ENCODE peak calls at places on chromosomes 6 and 20, in four cellular contexts. M is fibroblast of mammary gland, V is lower leg skin, Z is breast epithelium. Q is an unnamed sample.

GRCh38 chr6:104597541-104598050 is 262.1 kb downstream of the HACE1 start:
- DNase-seq in M (peak; percentile 67), V (no peak), Z (no peak), Q (no peak)

GRCh38 chr20:25055711-25056492 is 2.0 kb downstream of the ACSS1 start:
- DNase-seq in M (peak; percentile 33), V (no peak), Z (peak; percentile 17), Q (no peak)

GRCh38 chr6:11648889-11649288 is 111.3 kb downstream of the TMEM170B start:
- DNase-seq in M (no peak), V (no peak), Z (no peak), Q (no peak)

GRCh38 chr6:81054011-81054410 is 698.5 kb downstream of the TENT5A start:
- DNase-seq in M (no peak), V (no peak), Z (no peak), Q (no peak)

GRCh38 chr20:46027245-46027853 is 1.7 kb upstream of the SLC12A5 start:
- DNase-seq in M (peak; percentile 63), V (no peak), Z (no peak), Q (no peak)

GRCh38 chr20:51275816-51276215 is 252.9 kb upstream of the KCNG1 start:
- DNase-seq in M (peak; percentile 82), V (no peak), Z (no peak), Q (no peak)

GRCh38 chr6:142897659-142898058 is 47.3 kb downstream of the HIVEP2 start:
- DNase-seq in M (no peak), V (no peak), Z (no peak), Q (no peak)

GRCh38 chr20:63945921-63946920 is 10.0 kb downstream of the UCKL1 start:
- DNase-seq in M (no peak), V (no peak), Z (no peak), Q (peak; percentile 8)

GRCh38 chr6:52127957-52128356 is 40.5 kb upstream of the PKHD1 start:
- DNase-seq in M (no peak), V (no peak), Z (no peak), Q (no peak)

GRCh38 chr6:227074-227782 is 65.1 kb upstream of the DUSP22 start:
- DNase-seq in M (peak; percentile 83), V (no peak), Z (no peak), Q (no peak)

GRCh38 chr6:84867521-84867920 is 103.1 kb upstream of the TBX18 start:
- DNase-seq in M (peak; percentile 90), V (no peak), Z (no peak), Q (no peak)

GRCh38 chr20:60424267-60424904 is 466.2 kb downstream of the CDH26 start:
- DNase-seq in M (peak; percentile 6), V (no peak), Z (no peak), Q (no peak)

GRCh38 chr6:154509421-154510143 is 903 bp downstream of the CNKSR3 start:
- DNase-seq in M (peak; percentile 30), V (peak; percentile 87), Z (peak; percentile 52), Q (no peak)

GRCh38 chr6:167047554-167047953 is 48.4 kb downstream of the CEP43 start:
- DNase-seq in M (no peak), V (no peak), Z (no peak), Q (peak; percentile 34)

GRCh38 chr6:33632603-33633039 is 11.5 kb downstream of the ITPR3 start:
- DNase-seq in M (peak; percentile 45), V (no peak), Z (no peak), Q (peak; percentile 52)

GRCh38 chr20:43985608-43986316 is 71.1 kb downstream of the TOX2 start:
- DNase-seq in M (no peak), V (no peak), Z (no peak), Q (no peak)

GRCh38 chr6:346389-347030 is 45.0 kb upstream of the IRF4 start:
- DNase-seq in M (peak; percentile 70), V (no peak), Z (no peak), Q (no peak)

GRCh38 chr20:3276400-3277015 is 37.5 kb upstream of the SLC4A11 start:
- DNase-seq in M (peak; percentile 39), V (no peak), Z (no peak), Q (no peak)

GRCh38 chr6:35804996-35805736 is at the start of gene LHFPL5:
- DNase-seq in M (no peak), V (no peak), Z (no peak), Q (peak; percentile 18)

GRCh38 chr6:147508073-147508870 is at the start of gene SAMD5:
- DNase-seq in M (peak; percentile 43), V (peak; percentile 85), Z (no peak), Q (no peak)

GRCh38 chr20:22503577-22503976 is 80.8 kb downstream of the FOXA2 start:
- DNase-seq in M (no peak), V (no peak), Z (no peak), Q (no peak)

GRCh38 chr6:85362652-85363310 is 87.1 kb upstream of the NT5E start:
- DNase-seq in M (peak; percentile 78), V (no peak), Z (no peak), Q (no peak)

GRCh38 chr6:159103396-159104162 is 58.8 kb upstream of the TAGAP start:
- DNase-seq in M (no peak), V (peak; percentile 84), Z (no peak), Q (no peak)

GRCh38 chr6:2708456-2708855 is 42.3 kb downstream of the MYLK4 start:
- DNase-seq in M (peak; percentile 60), V (no peak), Z (no peak), Q (no peak)

GRCh38 chr6:89564752-89565427 is 73.7 kb downstream of the LYRM2 start:
- DNase-seq in M (peak; percentile 1), V (no peak), Z (no peak), Q (no peak)

GRCh38 chr6:28105286-28105685 is 19.1 kb upstream of the ZSCAN16 start:
- DNase-seq in M (peak; percentile 26), V (no peak), Z (no peak), Q (no peak)

GRCh38 chr20:3218307-3218988 is 9.2 kb downstream of the ITPA start:
- DNase-seq in M (peak; percentile 18), V (peak; percentile 90), Z (peak; percentile 66), Q (peak; percentile 74)

GRCh38 chr6:148776321-148776966 is 29.6 kb downstream of the UST start:
- DNase-seq in M (peak; percentile 92), V (no peak), Z (no peak), Q (no peak)

GRCh38 chr6:5084192-5084786 is 852 bp upstream of the PPP1R3G start:
- DNase-seq in M (peak; percentile 7), V (peak; percentile 90), Z (no peak), Q (no peak)

GRCh38 chr6:51277471-51277870 is 458.8 kb downstream of the TFAP2B start:
- DNase-seq in M (no peak), V (no peak), Z (no peak), Q (no peak)

GRCh38 chr6:3869284-3869631 is 20.1 kb downstream of the FAM50B start:
- DNase-seq in M (no peak), V (peak; percentile 31), Z (no peak), Q (no peak)

GRCh38 chr6:120675886-120676285 is 658.4 kb downstream of the TBC1D32 start:
- DNase-seq in M (no peak), V (no peak), Z (no peak), Q (no peak)

GRCh38 chr6:35544748-35545361 is 32.2 kb upstream of the TULP1 start:
- DNase-seq in M (no peak), V (no peak), Z (no peak), Q (no peak)

GRCh38 chr20:38108438-38109024 is 56.5 kb downstream of the TGM2 start:
- DNase-seq in M (peak; percentile 84), V (peak; percentile 85), Z (no peak), Q (no peak)

GRCh38 chr20:31844737-31845299 is 586 bp downstream of the FOXS1 start:
- DNase-seq in M (no peak), V (no peak), Z (no peak), Q (no peak)
- H3K4me3 ChIP-seq in M (no peak overlapping the region), V (no peak overlapping the region), Z (peak overlapping the region; percentile 30), Q (no peak overlapping the region)

DNA sequence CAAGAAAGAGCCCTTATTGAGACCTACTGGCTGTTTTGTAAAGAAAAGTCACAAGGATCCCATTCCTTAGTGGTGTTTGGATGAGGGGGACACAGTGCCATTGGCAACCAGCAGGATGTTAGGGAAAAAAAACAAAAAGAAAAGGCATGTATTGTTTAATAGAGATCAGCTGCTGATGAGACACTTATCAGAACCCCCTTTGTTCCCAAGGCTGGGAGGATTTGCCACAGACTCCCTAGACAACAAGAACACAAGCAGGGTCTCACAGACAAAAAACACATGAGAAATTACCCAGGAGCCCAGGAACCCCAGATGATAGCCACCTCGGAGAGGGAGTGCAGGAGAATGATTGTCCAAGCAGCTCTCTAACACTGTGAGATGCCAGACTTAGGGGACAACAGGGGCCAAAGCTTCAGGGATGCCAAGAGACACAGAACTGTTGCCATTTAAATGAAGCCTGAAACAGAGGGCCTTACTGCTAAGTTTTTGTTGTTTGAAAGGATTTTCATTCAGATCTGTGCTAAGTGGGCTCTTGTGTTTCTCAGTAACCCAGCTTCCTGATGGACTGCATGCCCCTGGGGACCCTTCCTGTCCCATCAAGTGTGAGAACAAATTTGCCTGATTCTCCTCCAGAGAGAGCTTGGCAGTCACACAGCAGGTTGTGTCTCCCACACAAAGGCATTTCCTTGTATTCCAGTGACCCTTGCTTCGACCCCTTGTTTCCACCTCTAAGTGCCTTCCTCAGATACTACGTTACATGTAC is 48.7 kb upstream of the HEY2 start:
- DNase-seq in M (no peak), V (no peak), Z (no peak), Q (no peak)
- H3K4me3 ChIP-seq in M (no peak overlapping the region), V (no peak overlapping the region), Z (no peak overlapping the region), Q (no peak overlapping the region)

GRCh38 chr6:132853059-132853458 is 38.7 kb downstream of the RPS12 start:
- DNase-seq in M (no peak), V (no peak), Z (no peak), Q (no peak)

GRCh38 chr6:132860254-132860653 is 45.9 kb downstream of the RPS12 start:
- DNase-seq in M (no peak), V (no peak), Z (no peak), Q (no peak)

GRCh38 chr6:132863895-132864294 is 49.5 kb downstream of the RPS12 start:
- DNase-seq in M (no peak), V (no peak), Z (no peak), Q (no peak)

GRCh38 chr6:132858750-132859149 is 44.4 kb downstream of the RPS12 start:
- DNase-seq in M (no peak), V (no peak), Z (no peak), Q (no peak)
- H3K4me3 ChIP-seq in M (no peak overlapping the region), V (no peak overlapping the region), Z (no peak overlapping the region), Q (no peak overlapping the region)

GRCh38 chr6:138544521-138544920 is 45.2 kb upstream of the NHSL1 start:
- DNase-seq in M (no peak), V (no peak), Z (no peak), Q (no peak)

GRCh38 chr6:138545621-138545980 is 46.3 kb upstream of the NHSL1 start:
- DNase-seq in M (peak; percentile 39), V (peak; percentile 91), Z (no peak), Q (no peak)

GRCh38 chr6:138541793-138542481 is 42.6 kb upstream of the NHSL1 start:
- DNase-seq in M (peak; percentile 45), V (no peak), Z (no peak), Q (no peak)

GRCh38 chr6:138546733-138547185 is 47.5 kb upstream of the NHSL1 start:
- DNase-seq in M (peak; percentile 58), V (no peak), Z (no peak), Q (no peak)

GRCh38 chr6:138543648-138544047 is 44.4 kb upstream of the NHSL1 start:
- DNase-seq in M (no peak), V (no peak), Z (no peak), Q (no peak)
- H3K4me3 ChIP-seq in M (no peak overlapping the region), V (no peak overlapping the region), Z (peak overlapping the region; percentile 38), Q (no peak overlapping the region)